ENCODE peak calls at places on chromosomes 13 and 19, in four cellular contexts. One of them, this sample, is unnamed.

GRCh38 chr19:10885241-10886169 is 14.2 kb downstream of the CARM1 start:
- DNase-seq in WTC11: no peak
- DNase-seq in K562: no peak
- DNase-seq in HepG2: no peak
- DNase-seq in this sample: no peak

GRCh38 chr19:46489445-46490272 is 6.0 kb downstream of the PNMA8B start:
- DNase-seq in WTC11: peak; percentile 55
- DNase-seq in K562: peak; percentile 51
- DNase-seq in HepG2: no peak
- DNase-seq in this sample: peak; percentile 37

GRCh38 chr19:12996542-12997094 is 1.3 kb downstream of the NFIX start:
- DNase-seq in WTC11: peak; percentile 68
- DNase-seq in K562: peak; percentile 72
- DNase-seq in HepG2: peak; percentile 38
- DNase-seq in this sample: peak; percentile 52

GRCh38 chr19:5090780-5091575 is 122.1 kb downstream of the KDM4B start:
- DNase-seq in WTC11: no peak
- DNase-seq in K562: peak; percentile 95
- DNase-seq in HepG2: no peak
- DNase-seq in this sample: peak; percentile 91

GRCh38 chr13:37226966-37227365 is 121.5 kb upstream of the CSNK1A1L start:
- DNase-seq in WTC11: no peak
- DNase-seq in K562: no peak
- DNase-seq in HepG2: no peak
- DNase-seq in this sample: no peak

GRCh38 chr19:44803442-44804428 is 5.2 kb upstream of the BCAM start:
- DNase-seq in WTC11: no peak
- DNase-seq in K562: no peak
- DNase-seq in HepG2: no peak
- DNase-seq in this sample: peak; percentile 12

GRCh38 chr19:41226874-41227390 is 7.9 kb downstream of the AXL start:
- DNase-seq in WTC11: no peak
- DNase-seq in K562: no peak
- DNase-seq in HepG2: no peak
- DNase-seq in this sample: no peak

GRCh38 chr19:17246681-17247425 is 1.1 kb upstream of the NR2F6 start:
- DNase-seq in WTC11: no peak
- DNase-seq in K562: no peak
- DNase-seq in HepG2: peak; percentile 80
- DNase-seq in this sample: peak; percentile 88

GRCh38 chr13:84946144-84946543 is 853.1 kb downstream of the SLITRK6 start:
- DNase-seq in WTC11: no peak
- DNase-seq in K562: no peak
- DNase-seq in HepG2: no peak
- DNase-seq in this sample: no peak

GRCh38 chr19:10836478-10837325 is 690 bp upstream of the TMED1 start:
- DNase-seq in WTC11: peak; percentile 67
- DNase-seq in K562: peak; percentile 87
- DNase-seq in HepG2: no peak
- DNase-seq in this sample: no peak

GRCh38 chr19:50728084-50728737 is 5.0 kb downstream of the CLEC11A start:
- DNase-seq in WTC11: peak; percentile 99
- DNase-seq in K562: peak; percentile 96
- DNase-seq in HepG2: peak; percentile 20
- DNase-seq in this sample: peak; percentile 79

GRCh38 chr19:28519950-28520861 is 692.7 kb downstream of the UQCRFS1 start:
- DNase-seq in WTC11: no peak
- DNase-seq in K562: no peak
- DNase-seq in HepG2: no peak
- DNase-seq in this sample: no peak

GRCh38 chr13:92573467-92574057 is 653.0 kb upstream of the GPC6 start:
- DNase-seq in WTC11: peak; percentile 33
- DNase-seq in K562: peak; percentile 32
- DNase-seq in HepG2: peak; percentile 44
- DNase-seq in this sample: peak; percentile 2

GRCh38 chr19:48258350-48258749 is 2.6 kb upstream of the CARD8 start:
- DNase-seq in WTC11: no peak
- DNase-seq in K562: no peak
- DNase-seq in HepG2: no peak
- DNase-seq in this sample: no peak

GRCh38 chr13:44498969-44499368 is 77.2 kb downstream of the TSC22D1 start:
- DNase-seq in WTC11: no peak
- DNase-seq in K562: no peak
- DNase-seq in HepG2: no peak
- DNase-seq in this sample: no peak

GRCh38 chr13:30126903-30127428 is 180.4 kb downstream of the KATNAL1 start:
- DNase-seq in WTC11: no peak
- DNase-seq in K562: no peak
- DNase-seq in HepG2: no peak
- DNase-seq in this sample: no peak

GRCh38 chr13:91904597-91904996 is 506.2 kb downstream of the GPC5 start:
- DNase-seq in WTC11: no peak
- DNase-seq in K562: no peak
- DNase-seq in HepG2: no peak
- DNase-seq in this sample: no peak

GRCh38 chr19:8071912-8072311 is 19.4 kb downstream of the CCL25 start:
- DNase-seq in WTC11: no peak
- DNase-seq in K562: no peak
- DNase-seq in HepG2: no peak
- DNase-seq in this sample: peak; percentile 27

GRCh38 chr13:23600100-23600499 is 29.9 kb downstream of the TNFRSF19 start:
- DNase-seq in WTC11: no peak
- DNase-seq in K562: no peak
- DNase-seq in HepG2: no peak
- DNase-seq in this sample: no peak
- TF ChIP-seq FOXJ3 in WTC11: no peak
- TF ChIP-seq FOXJ3 in K562: no peak
- TF ChIP-seq FOXJ3 in HepG2: no peak
- TF ChIP-seq FOXJ3 in this sample: no peak

GRCh38 chr13:96650301-96650886 is 343.9 kb downstream of the OXGR1 start:
- DNase-seq in WTC11: no peak
- DNase-seq in K562: no peak
- DNase-seq in HepG2: no peak
- DNase-seq in this sample: no peak

GRCh38 chr13:96651598-96651997 is 342.7 kb downstream of the OXGR1 start:
- DNase-seq in WTC11: no peak
- DNase-seq in K562: no peak
- DNase-seq in HepG2: no peak
- DNase-seq in this sample: no peak

DNA sequence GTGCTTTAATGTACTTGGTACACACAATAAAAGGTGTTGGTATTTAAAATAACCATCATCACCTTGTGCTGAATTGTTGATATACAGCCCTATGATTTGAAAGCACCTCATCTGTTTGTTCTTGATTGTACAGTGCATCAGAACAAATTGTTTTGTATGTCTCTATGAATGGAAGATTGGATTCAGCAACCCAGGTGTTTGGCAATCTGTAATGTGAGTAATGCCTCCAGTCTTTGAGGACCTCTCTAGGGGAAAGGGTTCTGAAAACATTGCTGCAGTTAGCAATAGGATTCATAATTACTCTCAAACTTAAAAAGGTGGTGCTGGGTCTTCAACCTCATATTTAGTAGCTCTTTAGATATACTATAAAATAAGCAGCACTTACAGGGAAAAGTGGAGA is 341.8 kb downstream of the OXGR1 start:
- DNase-seq in WTC11: no peak
- DNase-seq in K562: no peak
- DNase-seq in HepG2: no peak
- DNase-seq in this sample: no peak
- TF ChIP-seq MAX in WTC11: no peak
- TF ChIP-seq MAX in K562: no peak
- TF ChIP-seq MAX in HepG2: no peak
- TF ChIP-seq MAX in this sample: no peak

GRCh38 chr19:35042056-35042730 is 672 bp downstream of the HPN start:
- DNase-seq in WTC11: no peak
- DNase-seq in K562: no peak
- DNase-seq in HepG2: peak; percentile 89
- DNase-seq in this sample: no peak

GRCh38 chr19:35040474-35040825 is 1.1 kb upstream of the HPN start:
- DNase-seq in WTC11: no peak
- DNase-seq in K562: no peak
- DNase-seq in HepG2: no peak
- DNase-seq in this sample: no peak

GRCh38 chr19:35041548-35042055 is at the start of gene HPN:
- DNase-seq in WTC11: peak; percentile 86
- DNase-seq in K562: no peak
- DNase-seq in HepG2: peak; percentile 77
- DNase-seq in this sample: no peak

GRCh38 chr19:35039881-35040456 is 1.6 kb upstream of the HPN start:
- DNase-seq in WTC11: no peak
- DNase-seq in K562: no peak
- DNase-seq in HepG2: peak; percentile 70
- DNase-seq in this sample: no peak

GRCh38 chr19:35040826-35041547 is 534 bp upstream of the HPN start:
- DNase-seq in WTC11: peak; percentile 81
- DNase-seq in K562: peak; percentile 91
- DNase-seq in HepG2: peak; percentile 96
- DNase-seq in this sample: no peak
- TF ChIP-seq FOXJ3 in WTC11: no peak
- TF ChIP-seq FOXJ3 in K562: no peak
- TF ChIP-seq FOXJ3 in HepG2: peak; percentile 91
- TF ChIP-seq FOXJ3 in this sample: no peak

DNA sequence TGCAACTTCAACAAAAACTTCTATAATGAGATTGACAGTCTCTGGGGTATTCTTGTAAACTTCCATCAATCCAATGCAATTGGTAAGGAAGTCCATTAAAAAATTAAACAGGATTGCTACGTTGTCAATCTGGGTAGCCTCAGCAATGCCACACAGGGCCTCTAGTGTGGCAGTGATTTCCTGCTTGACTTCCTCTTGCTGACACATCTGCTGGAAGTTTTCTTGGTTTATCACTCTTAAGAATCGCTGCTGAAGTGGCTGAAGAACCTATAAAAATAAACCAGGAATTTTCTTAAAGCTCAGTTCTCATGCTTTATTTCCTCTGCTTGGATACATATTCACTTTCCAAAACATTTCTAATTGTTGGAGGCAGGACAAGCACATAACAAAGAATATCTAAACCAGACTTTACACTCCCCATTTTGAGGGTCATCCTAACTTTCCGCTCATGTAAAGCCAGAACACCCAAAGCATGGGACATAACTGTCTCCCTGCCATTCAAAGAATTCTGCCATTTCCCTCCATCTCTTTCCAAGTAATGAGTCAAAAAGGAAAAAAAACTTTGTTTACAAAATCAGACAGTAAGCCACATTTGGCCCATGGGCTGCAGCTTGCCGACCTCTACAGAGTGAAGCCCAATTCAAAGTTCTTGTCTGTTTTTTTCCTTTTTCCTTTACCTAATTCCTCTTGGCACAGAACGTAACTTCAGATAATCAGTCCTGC is 23.2 kb upstream of the EEF1AKMT1 start:
- DNase-seq in WTC11: no peak
- DNase-seq in K562: no peak
- DNase-seq in HepG2: no peak
- DNase-seq in this sample: no peak
- TF ChIP-seq MAX in WTC11: no peak
- TF ChIP-seq MAX in K562: no peak
- TF ChIP-seq MAX in HepG2: no peak
- TF ChIP-seq MAX in this sample: no peak

This sample was measured in SK-N-SH.